ENCODE peak calls at places on chromosomes 6 and 20, in eight cellular contexts. B is Peyer's patch, N is hippocampal formation, M is fibroblast of gingiva, Z is AG20443, P is putamen, V is stomach, D is amniotic stem cell. C is an unnamed sample.

GRCh38 chr6:34383171-34383631 is 9.3 kb downstream of the NUDT3 start:
- DNase-seq in V (no peak), N (no peak), M (peak), Z (no peak), B (no peak), P (no peak), D (no peak), C (no peak)

GRCh38 chr6:142374090-142374783 is 72.4 kb downstream of the ADGRG6 start:
- DNase-seq in B (no peak), N (no peak), V (no peak), Z (no peak), D (no peak), M (no peak), P (no peak), C (no peak)

GRCh38 chr20:59055302-59055701 is 12.7 kb upstream of the PRELID3B start:
- DNase-seq in P (no peak), Z (peak), V (no peak), N (no peak), B (no peak), D (no peak), M (no peak), C (no peak)

GRCh38 chr20:364905-365794 is 15.4 kb upstream of the TRIB3 start:
- DNase-seq in D (no peak), B (no peak), V (no peak), N (no peak), P (no peak), M (no peak), Z (no peak), C (no peak)

GRCh38 chr6:36827261-36828079 is 11.8 kb downstream of the CPNE5 start:
- DNase-seq in N (no peak), B (peak), M (peak), Z (peak), V (no peak), P (no peak), D (no peak), C (no peak)

GRCh38 chr6:15547379-15547778 is 115.4 kb downstream of the DTNBP1 start:
- DNase-seq in V (no peak), B (no peak), Z (no peak), N (no peak), D (no peak), M (no peak), P (no peak), C (no peak)

GRCh38 chr20:17965042-17965697 is 3.4 kb downstream of the SNX5 start:
- DNase-seq in D (no peak), V (no peak), B (peak), P (no peak), Z (no peak), N (no peak), M (no peak), C (no peak)

GRCh38 chr6:153963352-153963751 is 75.7 kb upstream of the OPRM1 start:
- DNase-seq in D (no peak), B (no peak), Z (no peak), P (no peak), V (no peak), M (no peak), N (no peak), C (no peak)

GRCh38 chr6:134517145-134517658 is 199.3 kb upstream of the SGK1 start:
- DNase-seq in Z (peak), P (no peak), B (peak), D (peak), V (peak), N (peak), M (peak), C (peak)

GRCh38 chr6:53503060-53503459 is 41.8 kb downstream of the GCLC start:
- DNase-seq in N (no peak), P (no peak), Z (no peak), B (no peak), M (no peak), V (no peak), D (no peak), C (no peak)

GRCh38 chr6:125868252-125868651 is 77.5 kb downstream of the NCOA7 start:
- DNase-seq in B (no peak), M (peak), Z (peak), V (no peak), N (no peak), P (peak), D (no peak), C (no peak)

GRCh38 chr20:43537921-43538854 is 20.6 kb upstream of the SGK2 start:
- DNase-seq in D (no peak), M (peak), Z (peak), N (peak), V (peak), B (peak), P (peak), C (peak)

GRCh38 chr6:114319749-114320148 is 23.1 kb downstream of the HS3ST5 start:
- DNase-seq in M (no peak), P (no peak), V (no peak), Z (no peak), B (no peak), N (no peak), D (no peak), C (no peak)

GRCh38 chr6:90905351-90905750 is 318.5 kb upstream of the MAP3K7 start:
- DNase-seq in P (no peak), N (no peak), B (no peak), D (no peak), V (no peak), Z (no peak), M (no peak), C (no peak)

GRCh38 chr6:113271437-113271836 is 585.7 kb upstream of the MARCKS start:
- DNase-seq in B (no peak), D (no peak), M (peak), N (no peak), V (no peak), Z (peak), P (no peak), C (no peak)

C was measured in HEK293T.